ENCODE peak calls at places on chromosomes 2 and 18, in six cellular contexts. Y is ELF-1; T is left lobe of liver; U is stimulated activated CD4-positive, alpha-beta T cell treated with anti-CD3 and anti-CD28 coated beads, Interleukin-4, amount 100 ng/mL, for 1 hour; I is ELR; X is activated CD4-positive, alpha-beta T cell treated with anti-CD3 and anti-CD28 coated beads, Interleukin-2, amount 50 U/mL, for 24 hours. G is an unnamed sample.

GRCh38 chr18:75183973-75184372 is 25.0 kb downstream of the PTGR3 start:
- DNase-seq in T (no peak), Y (no peak), X (no peak), U (no peak), I (no peak), G (no peak)

GRCh38 chr2:216683846-216684245 is 11.5 kb downstream of the IGFBP5 start:
- DNase-seq in I (peak; percentile 55), U (no peak), T (peak; percentile 86), Y (no peak), X (no peak), G (no peak)

GRCh38 chr2:16022548-16023240 is 82.3 kb downstream of the MYCN start:
- DNase-seq in X (no peak), U (no peak), T (no peak), Y (no peak), I (no peak), G (no peak)

GRCh38 chr18:24992491-24992890 is 359.5 kb downstream of the ZNF521 start:
- DNase-seq in Y (no peak), T (no peak), X (no peak), U (no peak), I (peak; percentile 33), G (no peak)

GRCh38 chr18:76837071-76837470 is 14.7 kb downstream of the ZNF236 start:
- DNase-seq in X (no peak), U (no peak), T (no peak), I (no peak), Y (no peak), G (no peak)

GRCh38 chr18:9647496-9648323 is 33.4 kb upstream of the PPP4R1 start:
- DNase-seq in Y (no peak), X (no peak), U (no peak), T (no peak), I (no peak), G (no peak)

GRCh38 chr18:10660485-10660884 is 134.7 kb downstream of the NAPG start:
- DNase-seq in T (no peak), U (no peak), I (peak; percentile 1), X (no peak), Y (no peak), G (no peak)

GRCh38 chr18:58348517-58348916 is 280.4 kb downstream of the ALPK2 start:
- DNase-seq in I (no peak), Y (no peak), T (no peak), X (no peak), U (no peak), G (no peak)

GRCh38 chr2:31675485-31675901 is 94.8 kb upstream of the SRD5A2 start:
- DNase-seq in T (no peak), Y (peak; percentile 69), I (peak; percentile 10), U (no peak), X (no peak), G (no peak)

GRCh38 chr2:234047361-234047760 is 3.1 kb upstream of the SPP2 start:
- DNase-seq in T (no peak), U (no peak), Y (no peak), X (no peak), I (peak; percentile 17), G (no peak)

GRCh38 chr2:204321910-204322765 is 223.1 kb upstream of the PARD3B start:
- DNase-seq in Y (no peak), X (no peak), T (no peak), U (no peak), I (peak; percentile 54), G (no peak)

GRCh38 chr2:187500585-187501359 is 52.7 kb upstream of the CALCRL start:
- DNase-seq in I (peak; percentile 82), Y (peak; percentile 30), X (no peak), T (no peak), U (no peak), G (no peak)

GRCh38 chr2:216648105-216648504 is 14.9 kb downstream of the IGFBP2 start:
- DNase-seq in U (no peak), X (no peak), T (no peak), Y (no peak), I (peak; percentile 64), G (no peak)

GRCh38 chr2:178584666-178585065 is 104.4 kb downstream of the PLEKHA3 start:
- DNase-seq in I (no peak), T (no peak), Y (no peak), U (no peak), X (no peak), G (peak; percentile 59)

GRCh38 chr2:134109725-134110124 is 144.1 kb upstream of the MGAT5 start:
- DNase-seq in Y (no peak), U (no peak), X (no peak), I (no peak), T (no peak), G (no peak)

GRCh38 chr2:171272039-171272438 is 111.3 kb upstream of the TLK1 start:
- DNase-seq in Y (peak; percentile 69), X (no peak), T (no peak), I (peak; percentile 94), U (no peak), G (no peak)

GRCh38 chr2:9412756-9413155 is 10.6 kb downstream of the ITGB1BP1 start:
- DNase-seq in Y (no peak), U (no peak), I (no peak), X (no peak), T (no peak), G (no peak)

GRCh38 chr2:206783718-206784117 is 18.3 kb downstream of the FASTKD2 start:
- DNase-seq in Y (no peak), T (no peak), I (peak; percentile 41), X (no peak), U (no peak), G (no peak)

G was measured in osteocyte.